ENCODE peak calls at places on chromosomes 16 and 17, in six cellular contexts. C is esophagus muscularis mucosa, N is heart left ventricle, P is SJCRH30, J is thoracic aorta, Q is GM23338. H is an unnamed sample. For H3K27me3, the result is how much of the 10 kb centered on the place peaks cover.

GRCh38 chr17:83152745-83153611 is 73.6 kb downstream of the METRNL start:
- DNase-seq in Q (no peak), N (peak), J (no peak), C (peak), P (peak), H (no peak)

GRCh38 chr17:6240001-6240400 is 169.8 kb downstream of the WSCD1 start:
- DNase-seq in P (no peak), C (peak), Q (no peak), J (no peak), N (no peak), H (no peak)

GRCh38 chr16:80527297-80527696 is 13.5 kb upstream of the DYNLRB2 start:
- DNase-seq in C (no peak), J (no peak), P (peak), N (no peak), Q (peak), H (peak)

GRCh38 chr16:18983565-18984424 is at the start of gene TMC7:
- DNase-seq in J (peak), N (peak), C (no peak), P (peak), Q (peak), H (peak)

GRCh38 chr16:84036982-84037425 is 5.6 kb downstream of the SLC38A8 start:
- DNase-seq in C (no peak), Q (no peak), N (no peak), P (no peak), J (no peak), H (no peak)

GRCh38 chr17:80348551-80349436 is 66.2 kb upstream of the ENDOV start:
- DNase-seq in J (no peak), Q (no peak), P (peak), C (no peak), N (no peak), H (no peak)

GRCh38 chr16:4402439-4403132 is 13.8 kb downstream of the CORO7 start:
- DNase-seq in C (no peak), Q (peak), J (no peak), N (peak), P (peak), H (peak)

GRCh38 chr17:61947367-61948078 is 19.7 kb upstream of the INTS2 start:
- DNase-seq in N (no peak), C (no peak), Q (no peak), P (no peak), J (no peak), H (no peak)

GRCh38 chr16:2190659-2191445 is 5.6 kb downstream of the CASKIN1 start:
- DNase-seq in N (no peak), C (no peak), J (no peak), Q (no peak), P (no peak), H (no peak)

GRCh38 chr16:74743668-74744299 is 30.8 kb downstream of the FA2H start:
- DNase-seq in J (no peak), P (peak), N (no peak), C (no peak), Q (no peak), H (no peak)

GRCh38 chr16:8717469-8717868 is 43.1 kb downstream of the ABAT start:
- DNase-seq in N (no peak), P (peak), J (no peak), C (no peak), Q (no peak), H (no peak)

GRCh38 chr17:18002171-18002570 is 29.5 kb downstream of the DRC3 start:
- DNase-seq in C (no peak), N (no peak), J (no peak), P (no peak), Q (no peak), H (no peak)

GRCh38 chr17:58741121-58741625 is 14.5 kb upstream of the PPM1E start:
- DNase-seq in C (no peak), Q (no peak), N (no peak), P (no peak), J (no peak), H (no peak)
- H3K4me3 ChIP-seq in C (no peak), Q (no peak), N (no peak), P (no peak), J (no peak), H (no peak)

GRCh38 chr17:39095309-39095686 is 56.1 kb downstream of the PLXDC1 start:
- DNase-seq in Q (no peak), N (no peak), C (no peak), P (no peak), J (no peak), H (no peak)
- H3K27me3 ChIP-seq in Q (under half), N (under half), C (under half), P (under half), J (under half), H (under half)

GRCh38 chr16:11510178-11510973 is 76.3 kb downstream of the LITAF start:
- DNase-seq in P (no peak), C (no peak), J (no peak), N (no peak), Q (no peak), H (no peak)

GRCh38 chr16:11507991-11508390 is 78.7 kb downstream of the LITAF start:
- DNase-seq in C (no peak), J (no peak), N (no peak), P (no peak), Q (no peak), H (no peak)

GRCh38 chr16:11506816-11507305 is 79.9 kb downstream of the LITAF start:
- DNase-seq in P (no peak), Q (no peak), C (no peak), N (no peak), J (no peak), H (no peak)

GRCh38 chr16:11503566-11503965 is 83.2 kb downstream of the LITAF start:
- DNase-seq in C (no peak), N (no peak), J (no peak), P (no peak), Q (no peak), H (no peak)

GRCh38 chr16:11507350-11507749 is 79.4 kb downstream of the LITAF start:
- DNase-seq in P (no peak), J (no peak), Q (no peak), N (no peak), C (no peak), H (no peak)
- H3K4me3 ChIP-seq in P (no peak), J (no peak), Q (no peak), N (no peak), C (no peak), H (no peak)

DNA sequence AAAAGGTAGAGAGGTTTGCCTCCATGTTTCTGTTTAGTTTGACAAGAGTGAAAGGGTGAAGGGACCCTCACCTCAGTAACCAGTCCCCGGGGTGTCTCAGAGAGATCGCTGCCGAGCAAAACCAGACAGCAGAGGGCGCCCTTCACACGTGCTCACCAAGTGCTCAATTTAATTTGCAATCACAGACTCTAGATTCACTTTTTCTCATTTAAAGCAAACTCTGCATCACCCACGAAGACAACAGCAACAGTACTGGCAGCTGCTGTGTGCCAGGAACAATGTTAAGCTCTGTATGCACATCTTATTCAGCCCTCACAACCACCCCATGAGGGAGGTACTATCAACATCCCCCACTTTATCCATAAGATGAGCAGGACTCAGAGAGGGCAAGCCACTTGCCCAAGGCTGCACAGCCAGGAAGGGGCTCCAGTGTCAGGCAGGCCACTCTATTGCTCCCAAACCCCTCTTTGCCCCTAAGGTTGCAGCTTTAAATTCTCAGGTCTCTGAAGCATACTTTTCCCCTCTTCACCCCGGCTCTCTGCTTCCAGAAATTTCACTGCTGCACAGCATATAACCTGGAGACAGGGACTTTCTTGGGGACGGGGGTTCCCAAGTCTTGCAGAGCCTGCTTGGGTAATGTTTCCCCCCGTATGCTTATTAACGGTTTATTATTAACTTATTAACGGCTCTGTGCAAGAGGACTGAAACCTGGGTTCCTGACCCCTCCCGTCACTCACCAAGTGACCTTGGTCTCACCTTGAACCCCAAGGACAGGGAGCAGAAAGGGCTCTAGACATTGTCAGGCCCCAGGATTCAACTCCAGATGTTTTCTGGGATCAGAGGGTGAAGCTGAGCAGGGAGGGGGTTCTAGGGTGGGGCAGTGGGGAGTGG is 70.9 kb downstream of the CNGB1 start:
- DNase-seq in C (no peak), P (peak), J (peak), Q (peak), N (peak), H (peak)
- H3K27me3 ChIP-seq in C (under half), P (under half), J (under half), Q (under half), N (under half), H (under half)

GRCh38 chr16:53559552-53559951 is 56.5 kb upstream of the AKTIP start:
- DNase-seq in P (no peak), Q (no peak), N (no peak), C (no peak), J (no peak), H (no peak)
- H3K4me3 ChIP-seq in P (no peak), Q (no peak), N (no peak), C (no peak), J (no peak), H (no peak)

DNA sequence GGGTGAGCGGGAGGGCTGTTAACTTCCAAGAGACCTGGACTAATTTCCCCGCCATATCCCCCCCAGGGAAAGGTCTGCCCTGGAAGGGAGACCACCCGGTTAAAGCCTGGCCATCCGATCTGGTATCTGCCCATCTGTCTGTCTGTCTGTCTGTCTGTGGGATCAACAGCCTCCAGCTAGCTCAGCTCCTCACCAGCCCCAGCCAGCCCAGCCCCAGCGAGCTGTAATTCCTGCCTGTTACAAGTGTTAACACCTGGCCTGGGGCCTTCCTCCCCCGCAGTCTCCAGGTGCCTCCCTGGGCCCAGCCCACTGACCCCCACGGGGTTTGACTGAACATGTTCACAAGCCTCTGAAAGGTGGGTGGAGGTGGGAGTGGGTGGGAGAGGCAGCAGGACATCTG is 4.0 kb downstream of the WNT3 start:
- DNase-seq in J (no peak), C (no peak), P (no peak), Q (no peak), N (no peak), H (peak)
- H3K27me3 ChIP-seq in J (under half), C (under half), P (under half), Q (half or more), N (under half), H (under half)

GRCh38 chr17:49003557-49004511 is 6.6 kb downstream of the IGF2BP1 start:
- DNase-seq in Q (peak), C (peak), N (no peak), P (no peak), J (no peak), H (no peak)

GRCh38 chr17:49000943-49001342 is 3.8 kb downstream of the IGF2BP1 start:
- DNase-seq in N (no peak), Q (no peak), P (no peak), C (no peak), J (no peak), H (no peak)

GRCh38 chr17:49001671-49002070 is 4.5 kb downstream of the IGF2BP1 start:
- DNase-seq in P (no peak), J (no peak), N (no peak), Q (no peak), C (no peak), H (no peak)

GRCh38 chr17:49002766-49003165 is 5.6 kb downstream of the IGF2BP1 start:
- DNase-seq in C (no peak), P (no peak), Q (no peak), N (no peak), J (no peak), H (no peak)

GRCh38 chr17:49002331-49002730 is 5.1 kb downstream of the IGF2BP1 start:
- DNase-seq in C (no peak), N (no peak), Q (no peak), J (no peak), P (no peak), H (no peak)
- H3K4me3 ChIP-seq in C (no peak), N (no peak), Q (peak), J (no peak), P (no peak), H (no peak)

H was measured in WERI-Rb-1.